ENCODE peak calls at places on chromosomes 11 and 22, in nine cellular contexts. H, N, D, R, Q, A, E, P and Y are unnamed samples.

GRCh38 chr11:57641426-57641825 is 8.3 kb downstream of the YPEL4 start:
- DNase-seq in H (peak), N (no peak), D (no peak), R (no peak), Q (no peak), A (no peak), E (no peak), P (peak), Y (no peak)

GRCh38 chr22:45424241-45424731 is 10.8 kb downstream of the RIBC2 start:
- DNase-seq in H (no peak), N (no peak), D (no peak), R (no peak), Q (peak), A (no peak), E (peak), P (no peak), Y (no peak)

GRCh38 chr11:62538470-62539237 is 8.0 kb downstream of the AHNAK start:
- DNase-seq in H (peak), N (no peak), D (no peak), R (no peak), Q (no peak), A (no peak), E (no peak), P (no peak), Y (no peak)

GRCh38 chr11:19864141-19865120 is 151.8 kb downstream of the NAV2 start:
- DNase-seq in H (no peak), N (no peak), D (no peak), R (no peak), Q (no peak), A (no peak), E (no peak), P (peak), Y (no peak)

GRCh38 chr22:50129121-50129734 is 39.4 kb downstream of the MOV10L1 start:
- DNase-seq in H (no peak), N (no peak), D (no peak), R (no peak), Q (no peak), A (no peak), E (no peak), P (no peak), Y (no peak)

GRCh38 chr22:47324435-47324990 is 562.1 kb downstream of the TBC1D22A start:
- DNase-seq in H (no peak), N (no peak), D (no peak), R (no peak), Q (no peak), A (no peak), E (no peak), P (no peak), Y (no peak)

GRCh38 chr11:28965824-28966223 is 857.6 kb downstream of the METTL15 start:
- DNase-seq in H (no peak), N (no peak), D (no peak), R (no peak), Q (no peak), A (no peak), E (no peak), P (no peak), Y (no peak)

GRCh38 chr22:23682827-23683355 is 7.9 kb upstream of the RGL4 start:
- DNase-seq in H (no peak), N (peak), D (no peak), R (no peak), Q (no peak), A (no peak), E (no peak), P (no peak), Y (no peak)

GRCh38 chr22:42758929-42759629 is 38.4 kb upstream of the A4GALT start:
- DNase-seq in H (no peak), N (no peak), D (no peak), R (no peak), Q (no peak), A (peak), E (no peak), P (peak), Y (no peak)

GRCh38 chr11:11382858-11383532 is 29.9 kb upstream of the CSNK2A3 start:
- DNase-seq in H (no peak), N (no peak), D (no peak), R (no peak), Q (no peak), A (no peak), E (no peak), P (no peak), Y (no peak)

GRCh38 chr11:89498845-89499448 is 7.8 kb upstream of the NOX4 start:
- DNase-seq in H (no peak), N (no peak), D (no peak), R (no peak), Q (no peak), A (no peak), E (no peak), P (no peak), Y (peak)

GRCh38 chr11:75262436-75262835 is 21.9 kb downstream of the TPBGL start:
- DNase-seq in H (no peak), N (no peak), D (peak), R (no peak), Q (peak), A (peak), E (no peak), P (no peak), Y (no peak)

GRCh38 chr22:39939830-39940229 is 20.4 kb upstream of the TMA7B start:
- DNase-seq in H (no peak), N (no peak), D (no peak), R (no peak), Q (no peak), A (no peak), E (no peak), P (no peak), Y (no peak)

GRCh38 chr11:67642148-67642475 is 2.5 kb upstream of the TBX10 start:
- DNase-seq in H (no peak), N (no peak), D (no peak), R (no peak), Q (peak), A (no peak), E (no peak), P (no peak), Y (no peak)

GRCh38 chr22:19874307-19875060 is 19.8 kb upstream of the GNB1L start:
- DNase-seq in H (no peak), N (peak), D (no peak), R (no peak), Q (peak), A (peak), E (no peak), P (no peak), Y (peak)

GRCh38 chr11:77752518-77752917 is 68.0 kb downstream of the RSF1 start:
- DNase-seq in H (no peak), N (no peak), D (no peak), R (no peak), Q (no peak), A (no peak), E (no peak), P (no peak), Y (peak)

GRCh38 chr11:3860360-3860759 is 4.9 kb downstream of the STIM1 start:
- DNase-seq in H (no peak), N (no peak), D (no peak), R (no peak), Q (no peak), A (no peak), E (no peak), P (no peak), Y (no peak)

GRCh38 chr22:22721681-22722309 is 77.4 kb downstream of the GGTLC2 start:
- DNase-seq in H (no peak), N (no peak), D (no peak), R (no peak), Q (peak), A (peak), E (no peak), P (peak), Y (no peak)

GRCh38 chr22:30047364-30047738 is 32.9 kb upstream of the HORMAD2 start:
- DNase-seq in H (peak), N (no peak), D (no peak), R (no peak), Q (no peak), A (no peak), E (no peak), P (peak), Y (peak)

GRCh38 chr11:33682019-33682418 is 18.6 kb downstream of the C11orf91 start:
- DNase-seq in H (no peak), N (no peak), D (no peak), R (no peak), Q (no peak), A (no peak), E (no peak), P (no peak), Y (no peak)

GRCh38 chr11:115325523-115325922 is 178.7 kb downstream of the CADM1 start:
- DNase-seq in H (no peak), N (no peak), D (no peak), R (no peak), Q (no peak), A (no peak), E (no peak), P (no peak), Y (no peak)

GRCh38 chr11:65206441-65206841 is 24.7 kb downstream of the CAPN1 start:
- DNase-seq in H (no peak), N (peak), D (no peak), R (no peak), Q (no peak), A (no peak), E (no peak), P (no peak), Y (no peak)

GRCh38 chr11:44563716-44564115 is 1.7 kb upstream of the CD82 start:
- DNase-seq in H (no peak), N (no peak), D (no peak), R (no peak), Q (no peak), A (no peak), E (no peak), P (no peak), Y (no peak)

GRCh38 chr11:93766504-93766903 is 17.6 kb upstream of the MED17 start:
- DNase-seq in H (no peak), N (no peak), D (no peak), R (no peak), Q (no peak), A (no peak), E (no peak), P (peak), Y (no peak)

GRCh38 chr11:46903846-46904245 is 14.5 kb downstream of the LRP4 start:
- DNase-seq in H (no peak), N (no peak), D (peak), R (no peak), Q (no peak), A (no peak), E (no peak), P (no peak), Y (no peak)

GRCh38 chr22:42621505-42622002 is 6.9 kb upstream of the POLDIP3 start:
- DNase-seq in H (peak), N (peak), D (peak), R (peak), Q (peak), A (peak), E (no peak), P (peak), Y (peak)

GRCh38 chr11:9462806-9463537 is 2.2 kb downstream of the ZNF143 start:
- DNase-seq in H (peak), N (no peak), D (no peak), R (no peak), Q (no peak), A (no peak), E (no peak), P (peak), Y (no peak)

GRCh38 chr11:10366568-10367331 is 61.9 kb downstream of the ADM start:
- DNase-seq in H (peak), N (peak), D (peak), R (peak), Q (peak), A (peak), E (peak), P (peak), Y (peak)

GRCh38 chr11:94493443-94494199 is at the start of the genes ANKRD49 and MRE11:
- DNase-seq in H (peak), N (peak), D (peak), R (peak), Q (peak), A (peak), E (peak), P (peak), Y (peak)

GRCh38 chr11:110409174-110409573 is 20.6 kb upstream of the FDX1 start:
- DNase-seq in H (no peak), N (no peak), D (no peak), R (no peak), Q (no peak), A (no peak), E (no peak), P (peak), Y (no peak)

GRCh38 chr11:126282742-126283591 is at the start of gene TIRAP:
- DNase-seq in H (peak), N (peak), D (peak), R (peak), Q (peak), A (peak), E (peak), P (peak), Y (peak)

GRCh38 chr11:111438846-111439520 is 59.9 kb upstream of the POU2AF1 start:
- DNase-seq in H (no peak), N (no peak), D (no peak), R (no peak), Q (no peak), A (no peak), E (no peak), P (no peak), Y (no peak)

GRCh38 chr11:32034149-32034548 is 56.7 kb upstream of the RCN1 start:
- DNase-seq in H (no peak), N (no peak), D (no peak), R (no peak), Q (no peak), A (no peak), E (no peak), P (peak), Y (no peak)

GRCh38 chr11:68459886-68460740 is 439 bp upstream of the PPP6R3 start:
- DNase-seq in H (peak), N (peak), D (peak), R (peak), Q (peak), A (peak), E (peak), P (peak), Y (peak)

GRCh38 chr22:17855891-17856290 is 81.6 kb upstream of the BID start:
- DNase-seq in H (no peak), N (no peak), D (no peak), R (no peak), Q (no peak), A (no peak), E (no peak), P (no peak), Y (no peak)

GRCh38 chr11:61893981-61894380 is 2.6 kb upstream of the FADS3 start:
- DNase-seq in H (no peak), N (no peak), D (no peak), R (no peak), Q (no peak), A (no peak), E (no peak), P (peak), Y (no peak)

GRCh38 chr11:11077898-11078297 is 220.0 kb upstream of the ZBED5 start:
- DNase-seq in H (no peak), N (no peak), D (no peak), R (no peak), Q (no peak), A (no peak), E (no peak), P (no peak), Y (no peak)

GRCh38 chr22:36239150-36239400 is 252 bp downstream of the APOL2 start:
- DNase-seq in H (no peak), N (no peak), D (no peak), R (no peak), Q (no peak), A (no peak), E (no peak), P (no peak), Y (no peak)

GRCh38 chr22:19951351-19951750 is 9.7 kb upstream of the TXNRD2 start:
- DNase-seq in H (no peak), N (no peak), D (no peak), R (no peak), Q (no peak), A (no peak), E (no peak), P (no peak), Y (no peak)

GRCh38 chr11:63998558-63999348 is 12.5 kb downstream of the OTUB1 start:
- DNase-seq in H (peak), N (peak), D (no peak), R (no peak), Q (no peak), A (no peak), E (no peak), P (no peak), Y (peak)
- TF ChIP-seq CTCF in H (no peak), N (no peak), D (no peak), R (no peak), Q (no peak), A (no peak), E (no peak), P (no peak), Y (peak)

GRCh38 chr11:59822989-59823566 is 12.5 kb upstream of the MRPL16 start:
- DNase-seq in H (peak), N (peak), D (no peak), R (peak), Q (no peak), A (no peak), E (no peak), P (peak), Y (no peak)
- TF ChIP-seq CTCF in H (peak), N (peak), D (peak), R (peak), Q (peak), A (peak), E (peak), P (peak), Y (peak)

GRCh38 chr11:27783701-27784355 is 83.6 kb upstream of the BDNF start:
- DNase-seq in H (no peak), N (no peak), D (no peak), R (no peak), Q (no peak), A (no peak), E (no peak), P (peak), Y (no peak)
- TF ChIP-seq CTCF in H (no peak), N (no peak), D (no peak), R (no peak), Q (no peak), A (no peak), E (no peak), P (no peak), Y (no peak)

GRCh38 chr11:131914299-131914902 is 544.0 kb downstream of the NTM start:
- DNase-seq in H (no peak), N (no peak), D (no peak), R (no peak), Q (no peak), A (no peak), E (no peak), P (peak), Y (no peak)
- TF ChIP-seq CTCF in H (no peak), N (no peak), D (no peak), R (peak), Q (peak), A (no peak), E (no peak), P (peak), Y (peak)

DNA sequence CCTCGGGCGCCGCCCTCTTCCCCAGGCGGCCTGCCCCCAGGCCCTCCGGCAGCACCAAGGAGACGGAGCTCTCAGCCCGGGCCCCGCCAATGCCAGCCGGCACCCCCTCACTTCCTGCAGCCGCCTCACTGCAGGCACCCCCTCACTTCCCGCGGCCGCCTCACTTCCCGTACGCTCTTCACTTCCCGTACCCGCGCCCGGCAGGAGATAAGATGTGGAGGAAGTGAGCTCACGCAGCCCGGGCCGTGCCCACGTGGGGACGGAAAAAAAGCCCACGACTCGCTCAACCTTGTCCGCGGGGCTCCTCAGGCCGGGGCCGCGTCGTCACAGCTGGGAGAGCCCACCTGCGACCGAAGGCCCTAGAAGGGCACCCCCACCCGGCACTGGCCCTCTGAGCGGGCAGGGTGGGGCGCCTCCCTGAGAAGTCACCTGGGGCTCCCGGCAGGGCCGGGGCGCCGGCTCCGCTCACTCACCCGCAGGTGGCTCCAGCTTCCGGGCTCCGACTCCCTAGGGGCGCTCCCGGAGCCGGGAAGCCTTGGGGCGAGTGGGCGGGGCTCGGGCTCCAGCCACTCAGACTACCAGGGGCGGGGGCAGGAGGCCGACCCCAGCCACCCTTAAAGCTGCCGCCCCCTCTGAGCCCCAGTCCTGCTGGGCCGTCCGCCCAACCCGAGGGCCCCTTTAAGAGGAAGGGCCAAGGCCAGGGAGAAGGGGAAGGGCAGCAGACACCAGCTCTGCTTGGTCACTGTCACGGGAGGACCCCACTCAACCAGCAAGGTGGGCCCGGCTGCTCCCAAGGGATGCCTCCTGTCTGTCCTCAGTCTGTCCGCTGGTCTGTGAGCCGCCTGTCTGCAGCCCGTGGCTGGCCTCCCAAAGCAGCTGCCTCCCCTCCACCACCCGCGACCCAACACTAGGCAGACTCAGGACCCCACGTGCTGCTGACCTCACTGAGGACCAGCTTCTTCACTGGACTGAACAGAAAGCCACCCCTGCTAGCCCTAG is 31.4 kb downstream of the PISD start:
- DNase-seq in H (peak), N (peak), D (peak), R (peak), Q (peak), A (peak), E (peak), P (peak), Y (peak)
- TF ChIP-seq CTCF in H (no peak), N (no peak), D (no peak), R (no peak), Q (no peak), A (no peak), E (no peak), P (no peak), Y (peak)

GRCh38 chr11:123183391-123184099 is 11.5 kb downstream of the CLMP start:
- DNase-seq in H (no peak), N (no peak), D (no peak), R (no peak), Q (no peak), A (no peak), E (no peak), P (no peak), Y (no peak)
- TF ChIP-seq CTCF in H (no peak), N (no peak), D (no peak), R (no peak), Q (no peak), A (no peak), E (no peak), P (no peak), Y (no peak)